ENCODE peak calls at places on chromosomes 11 and 22, in four cellular contexts. W is hypothalamus, S is left ventricle myocardium inferior, C is midbrain. R is an unnamed sample.
A peak's percentile ranks its signal among the peaks of the same experiment; 100 is the strongest.

GRCh38 chr11:12930850-12931249 is 78.3 kb upstream of the RASSF10 start:
- DNase-seq in S (no peak), C (no peak), W (no peak), R (no peak)

GRCh38 chr11:26974068-26974790 is 19.7 kb upstream of the FIBIN start:
- DNase-seq in S (no peak), W (no peak), C (peak; percentile 10), R (no peak)

GRCh38 chr11:95338430-95338991 is 107.5 kb upstream of the SESN3 start:
- DNase-seq in W (peak; percentile 37), S (peak; percentile 28), C (peak; percentile 65), R (peak; percentile 53)

GRCh38 chr11:105151936-105152554 is 12.5 kb upstream of the CARD18 start:
- DNase-seq in W (no peak), C (no peak), S (no peak), R (no peak)

GRCh38 chr11:47391077-47391583 is 12.8 kb upstream of the SPI1 start:
- DNase-seq in C (no peak), W (no peak), S (peak; percentile 51), R (no peak)

GRCh38 chr11:61627831-61628753 is 47.2 kb upstream of the SYT7 start:
- DNase-seq in W (peak; percentile 13), S (peak; percentile 60), C (peak; percentile 4), R (peak; percentile 26)

GRCh38 chr11:13333456-13333957 is 55.9 kb downstream of the BMAL1 start:
- DNase-seq in C (peak; percentile 7), S (no peak), W (no peak), R (no peak)

GRCh38 chr22:50403701-50404101 is 60.6 kb downstream of the PPP6R2 start:
- DNase-seq in S (peak; percentile 62), W (peak; percentile 25), C (peak; percentile 49), R (peak; percentile 49)

GRCh38 chr11:9004310-9004945 is 627 bp upstream of the NRIP3 start:
- DNase-seq in C (no peak), S (no peak), W (no peak), R (no peak)

GRCh38 chr11:126318642-126319373 is 14.9 kb downstream of the DCPS start:
- DNase-seq in W (no peak), C (peak; percentile 11), S (peak; percentile 44), R (peak; percentile 61)

GRCh38 chr22:25966448-25966913 is 202.8 kb upstream of the SEZ6L start:
- DNase-seq in W (no peak), S (no peak), C (no peak), R (no peak)

GRCh38 chr11:95364324-95365295 is 133.6 kb upstream of the SESN3 start:
- DNase-seq in W (no peak), C (no peak), S (no peak), R (no peak)